ENCODE peak calls at places on chromosomes 13 and 19, in seven cellular contexts. One of them, this sample, is unnamed.

GRCh38 chr19:54684537-54684936 is 21.8 kb downstream of the LILRB4 start:
- DNase-seq in trophoblast cell: peak; percentile 79
- DNase-seq in mesenchymal stem cell: no peak
- DNase-seq in IMR-90: no peak
- DNase-seq in H1: no peak
- DNase-seq in H9: no peak
- DNase-seq in mesendoderm: peak; percentile 11
- DNase-seq in this sample: no peak

GRCh38 chr13:51923983-51924539 is 62.3 kb downstream of the CCDC70 start:
- DNase-seq in H1: no peak
- DNase-seq in IMR-90: no peak
- DNase-seq in trophoblast cell: no peak
- DNase-seq in mesendoderm: peak; percentile 73
- DNase-seq in H9: peak; percentile 46
- DNase-seq in mesenchymal stem cell: peak; percentile 8
- DNase-seq in this sample: no peak

GRCh38 chr13:64158910-64159309 is 2743.3 kb upstream of the PCDH20 start:
- DNase-seq in trophoblast cell: no peak
- DNase-seq in H1: no peak
- DNase-seq in mesendoderm: no peak
- DNase-seq in IMR-90: peak; percentile 41
- DNase-seq in mesenchymal stem cell: no peak
- DNase-seq in H9: no peak
- DNase-seq in this sample: no peak

GRCh38 chr19:48216933-48217332 is 38.8 kb downstream of the CARD8 start:
- DNase-seq in trophoblast cell: peak; percentile 42
- DNase-seq in mesendoderm: peak; percentile 59
- DNase-seq in mesenchymal stem cell: peak; percentile 6
- DNase-seq in H1: peak; percentile 74
- DNase-seq in H9: peak; percentile 77
- DNase-seq in IMR-90: no peak
- DNase-seq in this sample: no peak

GRCh38 chr13:37383856-37384255 is 214.7 kb downstream of the POSTN start:
- DNase-seq in trophoblast cell: no peak
- DNase-seq in IMR-90: no peak
- DNase-seq in mesenchymal stem cell: no peak
- DNase-seq in H1: no peak
- DNase-seq in mesendoderm: no peak
- DNase-seq in H9: no peak
- DNase-seq in this sample: no peak

GRCh38 chr13:85406269-85406975 is 392.8 kb downstream of the SLITRK6 start:
- DNase-seq in mesendoderm: no peak
- DNase-seq in trophoblast cell: no peak
- DNase-seq in IMR-90: no peak
- DNase-seq in mesenchymal stem cell: no peak
- DNase-seq in H1: no peak
- DNase-seq in H9: no peak
- DNase-seq in this sample: no peak

GRCh38 chr13:49374585-49375290 is 69.1 kb downstream of the CAB39L start:
- DNase-seq in mesenchymal stem cell: peak; percentile 43
- DNase-seq in H9: no peak
- DNase-seq in trophoblast cell: peak; percentile 55
- DNase-seq in H1: no peak
- DNase-seq in mesendoderm: no peak
- DNase-seq in IMR-90: peak; percentile 87
- DNase-seq in this sample: no peak

GRCh38 chr19:36140289-36141038 is 598 bp downstream of the CAPNS1 start:
- DNase-seq in IMR-90: peak; percentile 52
- DNase-seq in mesendoderm: peak; percentile 88
- DNase-seq in H9: peak; percentile 83
- DNase-seq in H1: peak; percentile 72
- DNase-seq in trophoblast cell: peak; percentile 96
- DNase-seq in mesenchymal stem cell: peak; percentile 59
- DNase-seq in this sample: peak; percentile 36

GRCh38 chr19:3642987-3643386 is 16.4 kb upstream of the CACTIN start:
- DNase-seq in H1: peak; percentile 83
- DNase-seq in IMR-90: no peak
- DNase-seq in mesenchymal stem cell: peak; percentile 14
- DNase-seq in H9: peak; percentile 73
- DNase-seq in mesendoderm: peak; percentile 17
- DNase-seq in trophoblast cell: peak; percentile 36
- DNase-seq in this sample: no peak

GRCh38 chr13:94620286-94620896 is 18.7 kb downstream of the GPR180 start:
- DNase-seq in mesenchymal stem cell: peak; percentile 49
- DNase-seq in H1: no peak
- DNase-seq in trophoblast cell: peak; percentile 67
- DNase-seq in H9: no peak
- DNase-seq in mesendoderm: peak; percentile 57
- DNase-seq in IMR-90: peak; percentile 41
- DNase-seq in this sample: peak; percentile 33

GRCh38 chr19:55640043-55640576 is 692 bp upstream of the ZNF580 start:
- DNase-seq in trophoblast cell: peak; percentile 69
- DNase-seq in H9: peak; percentile 80
- DNase-seq in IMR-90: peak; percentile 68
- DNase-seq in H1: no peak
- DNase-seq in mesenchymal stem cell: peak; percentile 34
- DNase-seq in mesendoderm: peak; percentile 59
- DNase-seq in this sample: no peak

GRCh38 chr19:44653977-44654784 is 10.5 kb downstream of the PVR start:
- DNase-seq in H9: peak; percentile 78
- DNase-seq in mesendoderm: peak; percentile 76
- DNase-seq in mesenchymal stem cell: peak; percentile 52
- DNase-seq in IMR-90: peak; percentile 43
- DNase-seq in H1: peak; percentile 83
- DNase-seq in trophoblast cell: peak; percentile 76
- DNase-seq in this sample: peak; percentile 23

GRCh38 chr19:38310279-38310670 is 5.5 kb downstream of the YIF1B start:
- DNase-seq in IMR-90: no peak
- DNase-seq in trophoblast cell: no peak
- DNase-seq in H1: no peak
- DNase-seq in mesenchymal stem cell: no peak
- DNase-seq in mesendoderm: no peak
- DNase-seq in H9: no peak
- DNase-seq in this sample: no peak

GRCh38 chr19:38308006-38308766 is 4.1 kb downstream of the C19orf33 start:
- DNase-seq in trophoblast cell: no peak
- DNase-seq in mesendoderm: no peak
- DNase-seq in IMR-90: no peak
- DNase-seq in H1: no peak
- DNase-seq in mesenchymal stem cell: no peak
- DNase-seq in H9: no peak
- DNase-seq in this sample: no peak

GRCh38 chr19:38308926-38309614 is 5.0 kb downstream of the C19orf33 start:
- DNase-seq in H9: no peak
- DNase-seq in trophoblast cell: no peak
- DNase-seq in H1: no peak
- DNase-seq in mesenchymal stem cell: no peak
- DNase-seq in mesendoderm: no peak
- DNase-seq in IMR-90: no peak
- DNase-seq in this sample: no peak

GRCh38 chr19:38309615-38310278 is 5.7 kb downstream of the C19orf33 start:
- DNase-seq in IMR-90: no peak
- DNase-seq in H1: no peak
- DNase-seq in mesenchymal stem cell: no peak
- DNase-seq in H9: no peak
- DNase-seq in mesendoderm: no peak
- DNase-seq in trophoblast cell: no peak
- DNase-seq in this sample: no peak

DNA sequence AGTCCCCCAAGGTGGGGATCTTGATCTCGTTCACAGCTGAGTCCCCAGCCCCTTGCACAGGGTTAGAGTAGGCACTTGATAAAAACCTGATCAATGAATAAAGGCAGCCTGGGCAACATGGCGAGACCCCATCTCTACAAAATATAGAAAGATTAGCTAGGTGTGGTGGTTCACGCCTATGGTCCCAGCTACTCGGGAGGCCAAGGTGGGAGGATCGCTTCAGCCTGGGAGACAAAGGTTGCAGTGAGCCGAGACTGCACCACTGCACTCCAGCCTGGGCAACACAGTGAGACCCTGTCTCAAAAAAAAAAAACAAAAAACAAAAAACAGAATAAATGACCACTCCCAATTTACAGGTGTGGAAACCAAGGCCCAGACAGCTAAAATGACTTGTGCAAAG is 4.8 kb downstream of the YIF1B start:
- DNase-seq in H9: no peak
- DNase-seq in mesenchymal stem cell: no peak
- DNase-seq in mesendoderm: no peak
- DNase-seq in trophoblast cell: no peak
- DNase-seq in H1: no peak
- DNase-seq in IMR-90: no peak
- DNase-seq in this sample: no peak
- H3K23ac ChIP-seq in H9: no peak overlapping the region
- H3K23ac ChIP-seq in mesenchymal stem cell: no peak overlapping the region
- H3K23ac ChIP-seq in mesendoderm: no peak overlapping the region
- H3K23ac ChIP-seq in trophoblast cell: no peak overlapping the region
- H3K23ac ChIP-seq in H1: no peak overlapping the region
- H3K23ac ChIP-seq in IMR-90: no peak overlapping the region
- H3K23ac ChIP-seq in this sample: no peak overlapping the region

DNA sequence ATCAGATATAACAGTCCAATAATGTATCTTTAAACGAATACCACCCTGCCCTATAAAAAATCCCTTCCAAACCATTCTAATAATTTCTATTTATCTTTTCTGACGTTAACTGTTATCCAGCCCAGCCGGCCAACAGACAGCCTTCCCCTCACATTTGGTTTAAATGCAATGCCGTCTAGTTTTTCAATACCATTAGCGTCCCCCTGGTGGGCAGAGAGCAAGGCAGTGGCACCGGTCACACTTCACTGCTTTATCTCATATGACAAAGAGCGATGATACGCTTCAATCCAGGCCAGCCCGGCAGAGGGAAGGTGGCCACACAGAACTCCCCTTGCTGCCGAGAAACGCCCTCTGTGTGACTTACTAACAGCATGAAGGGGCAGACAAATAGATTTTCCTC is 402.1 kb upstream of the ZNF507 start:
- DNase-seq in mesenchymal stem cell: no peak
- DNase-seq in trophoblast cell: no peak
- DNase-seq in H1: no peak
- DNase-seq in H9: no peak
- DNase-seq in IMR-90: no peak
- DNase-seq in mesendoderm: peak; percentile 23
- DNase-seq in this sample: peak; percentile 4
- H3K23ac ChIP-seq in mesenchymal stem cell: no peak overlapping the region
- H3K23ac ChIP-seq in trophoblast cell: no peak overlapping the region
- H3K23ac ChIP-seq in H1: no peak overlapping the region
- H3K23ac ChIP-seq in H9: no peak overlapping the region
- H3K23ac ChIP-seq in IMR-90: no peak overlapping the region
- H3K23ac ChIP-seq in mesendoderm: no peak overlapping the region
- H3K23ac ChIP-seq in this sample: no peak overlapping the region

DNA sequence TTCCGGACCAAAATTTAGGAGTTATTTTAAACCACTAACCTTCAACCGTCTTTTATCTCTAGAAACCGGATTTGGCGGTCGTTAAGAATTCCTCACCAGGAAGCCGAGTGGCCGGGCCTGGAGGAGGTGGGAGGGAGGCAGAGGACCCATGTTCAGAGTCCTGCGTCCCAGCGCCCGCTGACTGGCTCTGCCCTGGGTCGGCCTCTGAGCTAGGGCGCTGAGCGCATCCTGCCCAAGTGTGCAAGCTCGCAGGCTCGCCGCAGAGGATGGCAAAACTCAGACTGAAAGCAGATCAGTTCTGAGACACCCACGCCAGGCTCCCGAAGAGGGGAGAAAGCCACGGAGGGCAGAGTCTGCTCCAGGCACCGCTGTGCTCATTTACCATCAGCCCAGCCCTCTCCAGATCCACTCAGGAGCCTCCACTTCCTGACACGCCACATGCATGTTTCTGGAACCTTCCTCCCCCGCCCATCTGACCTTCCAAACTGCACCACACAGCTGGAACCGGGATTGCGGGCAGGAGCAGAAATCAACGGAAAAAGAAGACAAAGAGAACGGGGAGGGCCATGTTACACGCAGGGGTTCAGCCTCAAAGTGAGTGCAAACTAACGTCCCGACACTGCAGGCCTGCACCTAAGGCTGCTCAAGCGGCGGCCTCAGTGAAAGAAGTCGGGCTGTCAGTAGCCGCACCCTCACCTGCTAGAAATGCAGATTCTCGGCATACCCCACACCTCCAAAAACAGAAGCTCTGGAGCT is 8.2 kb downstream of the COL4A1 start:
- DNase-seq in IMR-90: no peak
- DNase-seq in mesendoderm: peak; percentile 72
- DNase-seq in H9: peak; percentile 60
- DNase-seq in H1: peak; percentile 57
- DNase-seq in mesenchymal stem cell: peak; percentile 61
- DNase-seq in trophoblast cell: no peak
- DNase-seq in this sample: no peak
- H3K23ac ChIP-seq in IMR-90: peak overlapping the region; percentile 53
- H3K23ac ChIP-seq in mesendoderm: peak overlapping the region; percentile 94
- H3K23ac ChIP-seq in H9: no peak overlapping the region
- H3K23ac ChIP-seq in H1: no peak overlapping the region
- H3K23ac ChIP-seq in mesenchymal stem cell: no peak overlapping the region
- H3K23ac ChIP-seq in trophoblast cell: no peak overlapping the region
- H3K23ac ChIP-seq in this sample: no peak overlapping the region

GRCh38 chr19:18717601-18718000 is 34.1 kb downstream of the CRTC1 start:
- DNase-seq in mesendoderm: peak; percentile 17
- DNase-seq in H1: no peak
- DNase-seq in IMR-90: no peak
- DNase-seq in H9: peak; percentile 28
- DNase-seq in trophoblast cell: no peak
- DNase-seq in mesenchymal stem cell: no peak
- DNase-seq in this sample: no peak

GRCh38 chr19:18718015-18718526 is 34.6 kb downstream of the CRTC1 start:
- DNase-seq in mesendoderm: peak; percentile 84
- DNase-seq in H9: no peak
- DNase-seq in mesenchymal stem cell: no peak
- DNase-seq in H1: no peak
- DNase-seq in trophoblast cell: no peak
- DNase-seq in IMR-90: no peak
- DNase-seq in this sample: no peak

GRCh38 chr19:18719541-18719940 is 36.1 kb downstream of the CRTC1 start:
- DNase-seq in mesenchymal stem cell: no peak
- DNase-seq in mesendoderm: no peak
- DNase-seq in H1: no peak
- DNase-seq in H9: no peak
- DNase-seq in trophoblast cell: no peak
- DNase-seq in IMR-90: no peak
- DNase-seq in this sample: no peak

GRCh38 chr19:18716857-18717256 is 33.4 kb downstream of the CRTC1 start:
- DNase-seq in H9: no peak
- DNase-seq in IMR-90: no peak
- DNase-seq in H1: no peak
- DNase-seq in mesendoderm: no peak
- DNase-seq in mesenchymal stem cell: no peak
- DNase-seq in trophoblast cell: no peak
- DNase-seq in this sample: no peak

DNA sequence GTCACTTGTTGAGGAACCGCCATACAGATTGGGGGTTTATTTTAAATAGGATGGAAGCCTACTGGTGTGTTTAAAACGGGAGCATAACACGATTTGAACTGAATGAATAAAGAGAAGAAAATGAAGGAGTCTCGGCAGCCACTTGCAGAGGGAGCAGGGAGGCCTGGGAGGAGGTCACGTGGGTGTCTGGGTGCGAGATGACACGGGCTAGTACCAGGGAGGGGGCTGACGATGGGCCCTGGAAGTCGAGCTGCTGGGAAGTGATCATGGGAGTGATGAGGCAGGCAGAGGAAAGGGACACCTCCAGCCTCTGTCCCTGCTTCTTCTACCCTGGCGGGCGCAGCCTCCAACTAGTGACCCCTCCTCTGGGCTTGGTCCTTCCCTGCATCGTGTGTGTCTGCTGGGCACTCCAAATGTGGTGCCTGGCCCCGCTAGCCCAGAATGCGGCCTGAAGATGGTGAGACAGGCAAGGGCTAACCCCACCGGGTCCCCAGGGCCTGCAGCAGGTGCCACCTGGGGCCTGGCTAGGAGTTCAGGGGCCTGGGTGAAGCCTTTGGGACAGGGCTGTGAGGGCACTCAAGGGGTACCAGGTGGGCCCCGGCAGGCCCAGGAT is 35.5 kb downstream of the CRTC1 start:
- DNase-seq in mesenchymal stem cell: no peak
- DNase-seq in trophoblast cell: no peak
- DNase-seq in H9: no peak
- DNase-seq in mesendoderm: no peak
- DNase-seq in H1: no peak
- DNase-seq in IMR-90: no peak
- DNase-seq in this sample: no peak
- H3K23ac ChIP-seq in mesenchymal stem cell: no peak overlapping the region
- H3K23ac ChIP-seq in trophoblast cell: no peak overlapping the region
- H3K23ac ChIP-seq in H9: no peak overlapping the region
- H3K23ac ChIP-seq in mesendoderm: no peak overlapping the region
- H3K23ac ChIP-seq in H1: no peak overlapping the region
- H3K23ac ChIP-seq in IMR-90: no peak overlapping the region
- H3K23ac ChIP-seq in this sample: no peak overlapping the region